ENCODE peak calls at places on chromosomes 11 and 22, in seven cellular contexts. A is effector memory CD4-positive, alpha-beta T cell; P is stimulated activated CD8-positive, alpha-beta memory T cell treated with anti-CD3 and anti-CD28 coated beads, Interleukin-4, amount 100 ng/mL, for 24 hours; R is RWPE1; N is uterus; F is endothelial cell; M is trophoblast cell. S is an unnamed sample.

GRCh38 chr11:26801601-26802000 is 79.7 kb upstream of the SLC5A12 start:
- DNase-seq in A (no peak), N (no peak), F (no peak), P (no peak), R (no peak), M (no peak), S (no peak)

GRCh38 chr22:26364066-26365015 is 64.7 kb upstream of the ASPHD2 start:
- DNase-seq in A (no peak), N (peak), R (peak), F (peak), M (peak), P (peak), S (peak)

GRCh38 chr11:14347991-14348390 is 11.0 kb downstream of the RRAS2 start:
- DNase-seq in F (no peak), M (no peak), R (no peak), P (no peak), A (no peak), N (no peak), S (no peak)

GRCh38 chr11:57484141-57484710 is 23.9 kb downstream of the RTN4RL2 start:
- DNase-seq in A (no peak), N (no peak), P (no peak), R (no peak), M (no peak), F (no peak), S (no peak)

GRCh38 chr22:46069518-46070214 is 80.7 kb upstream of the PPARA start:
- DNase-seq in M (no peak), R (peak), F (no peak), P (no peak), A (no peak), N (peak), S (peak)

GRCh38 chr22:38069372-38070249 is 12.4 kb downstream of the PICK1 start:
- DNase-seq in A (no peak), M (no peak), F (no peak), P (no peak), N (peak), R (no peak), S (no peak)

GRCh38 chr11:60874421-60875365 is 7.4 kb downstream of the ZP1 start:
- DNase-seq in M (no peak), P (no peak), N (no peak), R (no peak), F (no peak), A (no peak), S (no peak)

GRCh38 chr11:3228445-3228829 is 3.8 kb downstream of the MRGPRE start:
- DNase-seq in P (no peak), R (no peak), F (no peak), M (no peak), N (peak), A (no peak), S (no peak)

GRCh38 chr11:101397941-101398340 is 185.9 kb downstream of the TRPC6 start:
- DNase-seq in P (no peak), F (no peak), N (no peak), A (no peak), M (no peak), R (no peak), S (no peak)

GRCh38 chr11:64715756-64716470 is 7.1 kb downstream of the NRXN2 start:
- DNase-seq in N (no peak), P (no peak), M (no peak), R (no peak), A (no peak), F (no peak), S (no peak)

GRCh38 chr11:8672346-8672745 is 10.1 kb downstream of the TRIM66 start:
- DNase-seq in N (no peak), P (no peak), A (no peak), M (no peak), F (no peak), R (no peak), S (no peak)